ENCODE peak calls at places on chromosomes 7 and 10, in nine cellular contexts. U is sigmoid colon, V is GM23338, K is endothelial cell of umbilical vein, X is transverse colon, N is spleen, J is suprapubic skin, F is K562, Y is stomach. B is an unnamed sample.

GRCh38 chr7:97390915-97391593 is 273.6 kb downstream of the SDHAF3 start:
- DNase-seq in K (no peak), X (no peak), V (no peak), F (no peak), J (no peak), N (no peak), Y (no peak), U (no peak), B (no peak)

GRCh38 chr10:84267503-84268126 is 22.8 kb downstream of the RGR start:
- DNase-seq in F (peak), J (no peak), U (no peak), X (peak), V (peak), N (no peak), Y (peak), K (peak), B (peak)

GRCh38 chr10:15374156-15374555 is 3.1 kb upstream of the FAM171A1 start:
- DNase-seq in F (no peak), K (no peak), Y (no peak), U (no peak), X (no peak), N (no peak), V (peak), J (no peak), B (no peak)

GRCh38 chr10:133166828-133167692 is 7.0 kb downstream of the KNDC1 start:
- DNase-seq in U (peak), K (no peak), V (no peak), X (no peak), Y (no peak), F (no peak), J (peak), N (no peak), B (no peak)

GRCh38 chr10:33652870-33653269 is 318.4 kb upstream of the NRP1 start:
- DNase-seq in N (no peak), F (no peak), V (no peak), U (no peak), Y (no peak), K (no peak), J (no peak), X (no peak), B (no peak)

GRCh38 chr7:54802841-54803240 is 43.8 kb upstream of the SEC61G start:
- DNase-seq in K (no peak), V (no peak), N (no peak), F (no peak), U (no peak), X (no peak), J (no peak), Y (no peak), B (no peak)

GRCh38 chr7:81715984-81716588 is 53.8 kb downstream of the HGF start:
- DNase-seq in X (no peak), V (peak), J (no peak), Y (no peak), F (no peak), K (peak), U (no peak), N (no peak), B (no peak)

GRCh38 chr10:126227762-126228134 is 160.5 kb downstream of the ADAM12 start:
- DNase-seq in U (no peak), Y (no peak), X (no peak), F (no peak), J (no peak), V (no peak), N (no peak), K (no peak), B (no peak)

GRCh38 chr10:103792547-103792946 is 62.8 kb downstream of the SH3PXD2A start:
- DNase-seq in K (no peak), X (no peak), V (no peak), F (no peak), Y (no peak), N (no peak), U (no peak), J (no peak), B (no peak)

GRCh38 chr7:70776627-70777101 is 355.3 kb upstream of the GALNT17 start:
- DNase-seq in Y (no peak), J (no peak), N (no peak), U (no peak), V (no peak), K (no peak), F (no peak), X (no peak), B (peak)

GRCh38 chr10:93630609-93631320 is 18.4 kb downstream of the PDE6C start:
- DNase-seq in K (no peak), Y (no peak), X (no peak), U (no peak), N (no peak), J (no peak), V (no peak), F (no peak), B (no peak)

GRCh38 chr10:111435871-111436270 is 359.0 kb downstream of the ADRA2A start:
- DNase-seq in X (no peak), N (no peak), Y (no peak), V (no peak), F (no peak), J (no peak), K (no peak), U (no peak), B (no peak)

GRCh38 chr7:150962743-150963399 is 15.2 kb downstream of the KCNH2 start:
- DNase-seq in X (peak), N (peak), J (no peak), F (peak), K (peak), U (peak), Y (peak), V (peak), B (no peak)

GRCh38 chr10:43166879-43167490 is 28.7 kb downstream of the CSGALNACT2 start:
- DNase-seq in F (no peak), U (no peak), J (no peak), V (no peak), K (no peak), X (no peak), Y (no peak), N (no peak), B (no peak)

GRCh38 chr10:126270116-126270515 is 118.2 kb downstream of the ADAM12 start:
- DNase-seq in Y (no peak), N (no peak), X (no peak), U (no peak), K (no peak), F (no peak), J (no peak), V (no peak), B (no peak)

GRCh38 chr7:86598311-86598710 is 45.4 kb upstream of the GRM3 start:
- DNase-seq in N (peak), Y (no peak), X (no peak), K (no peak), J (no peak), F (peak), V (peak), U (no peak), B (no peak)

GRCh38 chr10:11141571-11142091 is 124.0 kb downstream of the CELF2 start:
- DNase-seq in U (no peak), F (peak), K (peak), J (no peak), V (no peak), X (peak), N (no peak), Y (no peak), B (no peak)

GRCh38 chr10:104472505-104472904 is 118.9 kb downstream of the CFAP58 start:
- DNase-seq in U (no peak), X (no peak), F (no peak), J (no peak), V (no peak), N (no peak), K (no peak), Y (no peak), B (no peak)

DNA sequence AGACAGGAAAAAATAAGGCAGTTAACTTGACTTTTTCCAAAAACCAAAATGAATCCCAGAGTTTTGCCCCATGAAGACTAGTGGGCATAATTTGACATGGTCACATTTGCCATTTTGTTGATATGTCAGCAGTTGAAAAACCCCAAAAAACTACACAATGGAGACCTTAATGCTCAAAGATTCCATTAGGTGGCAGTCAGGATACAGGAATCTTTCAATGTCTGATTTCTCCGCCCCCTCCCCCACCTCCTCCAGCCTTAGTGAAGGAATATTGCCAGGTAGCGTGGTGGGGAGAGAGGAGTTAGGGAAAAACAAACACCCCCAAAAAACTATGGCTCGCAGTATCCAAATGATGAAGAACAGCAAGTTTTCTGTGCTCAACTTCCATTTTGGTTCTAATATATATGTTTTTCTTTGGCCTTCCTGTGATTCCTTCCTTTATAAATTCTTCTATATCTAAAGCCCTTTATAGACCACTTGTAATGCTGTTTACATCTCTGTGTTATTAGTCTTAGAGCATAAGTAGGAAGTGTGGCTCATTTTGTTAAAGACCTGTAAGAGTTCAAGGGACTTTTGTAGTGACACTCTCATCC is 6.7 kb upstream of the SMNDC1 start:
- DNase-seq in J (no peak), F (peak), X (peak), Y (peak), N (no peak), K (peak), V (peak), U (no peak), B (no peak)
- H3K4me3 ChIP-seq in J (no peak), F (no peak), X (no peak), Y (no peak), N (no peak), K (no peak), V (no peak), U (no peak), B (no peak)

DNA sequence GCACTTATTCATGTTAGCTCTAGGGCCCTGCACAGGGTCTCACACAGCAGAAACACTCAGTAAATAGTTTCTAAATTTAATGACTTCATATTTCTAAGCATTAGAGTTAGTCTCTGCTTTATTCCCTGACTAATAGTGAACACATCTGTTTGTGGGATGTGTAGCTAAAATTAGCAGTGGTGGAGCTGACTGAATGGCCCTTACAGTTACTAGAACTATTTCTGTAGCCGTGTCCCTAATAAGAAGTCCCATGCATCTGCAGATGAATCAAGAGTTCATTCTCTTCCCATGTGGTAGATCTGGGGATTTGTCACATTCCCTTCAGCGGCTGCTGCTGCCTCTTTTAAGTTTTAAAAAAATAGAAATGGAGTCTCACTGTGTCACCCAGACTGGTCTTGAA is 11.7 kb downstream of the MAP3K8 start:
- DNase-seq in V (no peak), X (no peak), F (no peak), J (no peak), Y (no peak), N (no peak), U (no peak), K (no peak), B (no peak)
- TF ChIP-seq POLR2AphosphoS5 in V (no peak), X (no peak), F (no peak), J (no peak), Y (peak), N (no peak), U (no peak), K (no peak), B (no peak)

GRCh38 chr7:3544202-3544601 is 243.2 kb downstream of the SDK1 start:
- DNase-seq in Y (no peak), F (no peak), U (no peak), N (no peak), K (no peak), J (no peak), V (peak), X (no peak), B (no peak)
- TF ChIP-seq CTCF in Y (no peak), F (peak), U (no peak), N (no peak), K (no peak), J (no peak), V (peak), X (no peak), B (no peak)

GRCh38 chr7:139092090-139092796 is 17.3 kb downstream of the ZC3HAV1 start:
- DNase-seq in V (no peak), J (no peak), X (no peak), F (no peak), K (no peak), N (no peak), U (no peak), Y (no peak), B (no peak)
- H3K4me3 ChIP-seq in V (no peak), J (no peak), X (peak), F (no peak), K (no peak), N (no peak), U (no peak), Y (no peak), B (no peak)

GRCh38 chr10:25174461-25175230 is at the start of gene GPR158:
- DNase-seq in K (peak), J (peak), X (peak), N (peak), V (peak), F (peak), U (peak), Y (peak), B (no peak)
- TF ChIP-seq POLR2AphosphoS5 in K (no peak), J (no peak), X (peak), N (no peak), V (peak), F (no peak), U (no peak), Y (peak), B (peak)